ENCODE peak calls at places on chromosome X, in ten cellular contexts. O is aorta; M is T-helper 22 cell; R is anterior cingulate cortex; A is nephron progenitor cell; C is fibroblast of lung; Y is activated gamma-delta T cell treated with Interleukin-2 at 50 U/mL for 16 hours; D is putamen; P is stimulated activated CD8-positive, alpha-beta memory T cell treated with anti-CD3 and anti-CD28 coated beads, Interleukin-4, amount 100 ng/mL, for 24 hours; Q is left ventricle myocardium inferior. U is an unnamed sample.

GRCh38 chrX:23435108-23435507 is 100.5 kb downstream of the PTCHD1 start:
- DNase-seq in O (no peak), M (no peak), R (no peak), A (no peak), C (no peak), Y (no peak), D (no peak), P (no peak), Q (no peak), U (no peak)

GRCh38 chrX:104351173-104351769 is 96.5 kb upstream of the ESX1 start:
- DNase-seq in O (no peak), M (no peak), R (no peak), A (no peak), C (peak), Y (no peak), D (no peak), P (no peak), Q (no peak), U (peak)

GRCh38 chrX:131827935-131828334 is 195.2 kb upstream of the STK26 start:
- DNase-seq in O (no peak), M (no peak), R (no peak), A (peak), C (no peak), Y (no peak), D (no peak), P (no peak), Q (no peak), U (no peak)

GRCh38 chrX:71618303-71618721 is at the start of gene CXCR3:
- DNase-seq in O (peak), M (peak), R (no peak), A (no peak), C (no peak), Y (peak), D (no peak), P (peak), Q (peak), U (no peak)

GRCh38 chrX:21658746-21659145 is 616 bp upstream of the KLHL34 start:
- DNase-seq in O (no peak), M (no peak), R (no peak), A (no peak), C (no peak), Y (no peak), D (no peak), P (no peak), Q (no peak), U (no peak)

GRCh38 chrX:13828392-13828791 is 11.5 kb upstream of the GPM6B start:
- DNase-seq in O (no peak), M (no peak), R (no peak), A (no peak), C (no peak), Y (no peak), D (no peak), P (no peak), Q (no peak), U (no peak)

GRCh38 chrX:41333744-41333993 is 293 bp upstream of the DDX3X start:
- DNase-seq in O (no peak), M (no peak), R (no peak), A (peak), C (peak), Y (no peak), D (no peak), P (no peak), Q (no peak), U (peak)

GRCh38 chrX:66050140-66050569 is 10.3 kb upstream of the VSIG4 start:
- DNase-seq in O (no peak), M (no peak), R (no peak), A (no peak), C (no peak), Y (no peak), D (peak), P (no peak), Q (no peak), U (no peak)

GRCh38 chrX:23782455-23782854 is 518 bp upstream of the SAT1 start:
- DNase-seq in O (no peak), M (no peak), R (no peak), A (no peak), C (no peak), Y (no peak), D (no peak), P (no peak), Q (no peak), U (no peak)

GRCh38 chrX:2595258-2595657 is 94.5 kb upstream of the DHRSX start:
- DNase-seq in O (no peak), M (no peak), R (no peak), A (no peak), C (peak), Y (no peak), D (no peak), P (no peak), Q (no peak), U (no peak)

GRCh38 chrX:47209508-47210238 is 8.8 kb upstream of the CDK16 start:
- DNase-seq in O (no peak), M (no peak), R (no peak), A (no peak), C (no peak), Y (no peak), D (no peak), P (no peak), Q (peak), U (no peak)

GRCh38 chrX:118884552-118885138 is 61.0 kb downstream of the ZCCHC12 start:
- DNase-seq in O (no peak), M (no peak), R (no peak), A (no peak), C (no peak), Y (no peak), D (no peak), P (no peak), Q (no peak), U (no peak)

GRCh38 chrX:97740044-97740443 is 856.3 kb downstream of the RPA4 start:
- DNase-seq in O (no peak), M (no peak), R (no peak), A (no peak), C (no peak), Y (no peak), D (no peak), P (no peak), Q (no peak), U (no peak)

GRCh38 chrX:10648608-10649007 is 28.2 kb upstream of the MID1 start:
- DNase-seq in O (no peak), M (no peak), R (no peak), A (no peak), C (peak), Y (no peak), D (no peak), P (no peak), Q (no peak), U (peak)

GRCh38 chrX:15849555-15849954 is 5.1 kb downstream of the AP1S2 start:
- DNase-seq in O (no peak), M (no peak), R (no peak), A (no peak), C (peak), Y (no peak), D (no peak), P (no peak), Q (no peak), U (no peak)

GRCh38 chrX:274904-275475 is 6.2 kb upstream of the PLCXD1 start:
- DNase-seq in O (peak), M (no peak), R (no peak), A (peak), C (no peak), Y (no peak), D (no peak), P (no peak), Q (no peak), U (no peak)

GRCh38 chrX:57121162-57121741 is at the start of gene SPIN2B:
- DNase-seq in O (peak), M (peak), R (peak), A (peak), C (peak), Y (peak), D (peak), P (peak), Q (peak), U (peak)

GRCh38 chrX:31132803-31133202 is 61.0 kb upstream of the FTHL17 start:
- DNase-seq in O (no peak), M (no peak), R (no peak), A (no peak), C (no peak), Y (no peak), D (peak), P (no peak), Q (no peak), U (no peak)

U was measured in HFF-Myc.